ENCODE peak calls at places on chromosome 22, in eight cellular contexts. Q is activated CD8-positive, alpha-beta T cell treated with anti-CD3 and anti-CD28 coated beads, Interleukin-2, amount 10 ng/mL, durations not matched to agents 7 days and 5 days; H is upper lobe of right lung; A is T-cell; G is Right ventricle myocardium superior; U is IMR-90; K is heart right ventricle; W is activated naive CD4-positive, alpha-beta T cell treated with anti-CD3 and anti-CD28 coated beads, Interleukin-2, amount 50 U/mL, for 72 hours. Y is an unnamed sample.

GRCh38 chr22:41334215-41334614 is 32.9 kb downstream of the ZC3H7B start:
- ATAC-seq in Q (no peak), H (no peak), A (no peak), G (peak), U (no peak), K (no peak), W (no peak), Y (no peak)

GRCh38 chr22:41417622-41418390 is 28.8 kb downstream of the TOB2 start:
- ATAC-seq in Q (no peak), H (peak), A (no peak), G (peak), U (no peak), K (peak), W (no peak), Y (peak)

GRCh38 chr22:29226246-29226981 is 20.7 kb downstream of the EMID1 start:
- ATAC-seq in Q (no peak), H (no peak), A (no peak), G (no peak), U (no peak), K (no peak), W (no peak), Y (peak)

GRCh38 chr22:32444068-32444467 is 20.2 kb downstream of the BPIFC start:
- ATAC-seq in Q (no peak), H (peak), A (no peak), G (no peak), U (no peak), K (no peak), W (no peak), Y (peak)

GRCh38 chr22:31585161-31585859 is 76.7 kb downstream of the PISD start:
- ATAC-seq in Q (no peak), H (peak), A (peak), G (peak), U (peak), K (no peak), W (peak), Y (no peak)

GRCh38 chr22:19641983-19642451 is 72.3 kb upstream of the SEPTIN5 start:
- ATAC-seq in Q (no peak), H (no peak), A (no peak), G (no peak), U (no peak), K (no peak), W (no peak), Y (no peak)

GRCh38 chr22:22931557-22932270 is 44.1 kb downstream of the IGLL5 start:
- ATAC-seq in Q (no peak), H (no peak), A (no peak), G (no peak), U (no peak), K (no peak), W (no peak), Y (no peak)

GRCh38 chr22:43840851-43841250 is 21.5 kb downstream of the SULT4A1 start:
- ATAC-seq in Q (no peak), H (no peak), A (no peak), G (no peak), U (no peak), K (no peak), W (no peak), Y (no peak)

GRCh38 chr22:20530368-20531153 is 23.2 kb downstream of the MED15 start:
- ATAC-seq in Q (no peak), H (peak), A (no peak), G (no peak), U (peak), K (peak), W (no peak), Y (peak)

GRCh38 chr22:20281891-20282290 is 13.8 kb upstream of the RTN4R start:
- ATAC-seq in Q (no peak), H (no peak), A (no peak), G (no peak), U (no peak), K (no peak), W (no peak), Y (no peak)

GRCh38 chr22:40904101-40904500 is 42.2 kb upstream of the DNAJB7 start:
- ATAC-seq in Q (no peak), H (no peak), A (no peak), G (no peak), U (no peak), K (no peak), W (no peak), Y (no peak)

GRCh38 chr22:40415531-40416266 is 45.3 kb downstream of the SGSM3 start:
- ATAC-seq in Q (peak), H (peak), A (peak), G (peak), U (peak), K (peak), W (peak), Y (peak)

GRCh38 chr22:36398602-36399472 is 11.1 kb upstream of the MYH9 start:
- ATAC-seq in Q (no peak), H (no peak), A (no peak), G (no peak), U (peak), K (no peak), W (no peak), Y (peak)

GRCh38 chr22:40241200-40241763 is 63.6 kb downstream of the TNRC6B start:
- ATAC-seq in Q (peak), H (no peak), A (peak), G (no peak), U (no peak), K (no peak), W (peak), Y (no peak)